ENCODE peak calls at places on chromosomes 16 and 17, in five cellular contexts. One of them, this sample, is unnamed.

GRCh38 chr16:84593825-84594724 is 23.8 kb downstream of the COTL1 start:
- DNase-seq in coronary artery: no peak
- DNase-seq in CD8-positive, alpha-beta T cell: peak
- DNase-seq in tibial artery: no peak
- DNase-seq in heart left ventricle: peak
- DNase-seq in this sample: no peak

GRCh38 chr16:77596243-77596642 is 126.1 kb upstream of the NUDT7 start:
- DNase-seq in CD8-positive, alpha-beta T cell: no peak
- DNase-seq in heart left ventricle: no peak
- DNase-seq in coronary artery: no peak
- DNase-seq in tibial artery: no peak
- DNase-seq in this sample: no peak

GRCh38 chr16:3953728-3954410 is 73.4 kb upstream of the CREBBP start:
- DNase-seq in heart left ventricle: no peak
- DNase-seq in coronary artery: no peak
- DNase-seq in CD8-positive, alpha-beta T cell: no peak
- DNase-seq in tibial artery: no peak
- DNase-seq in this sample: no peak

GRCh38 chr17:50023520-50023919 is 28.5 kb upstream of the DLX3 start:
- DNase-seq in tibial artery: no peak
- DNase-seq in heart left ventricle: no peak
- DNase-seq in coronary artery: no peak
- DNase-seq in CD8-positive, alpha-beta T cell: no peak
- DNase-seq in this sample: no peak

GRCh38 chr17:82010575-82011525 is 11.8 kb downstream of the CENPX start:
- DNase-seq in heart left ventricle: no peak
- DNase-seq in coronary artery: no peak
- DNase-seq in CD8-positive, alpha-beta T cell: no peak
- DNase-seq in tibial artery: no peak
- DNase-seq in this sample: no peak

GRCh38 chr16:57795431-57795878 is 6.8 kb downstream of the KIFC3 start:
- DNase-seq in tibial artery: no peak
- DNase-seq in coronary artery: no peak
- DNase-seq in heart left ventricle: peak
- DNase-seq in CD8-positive, alpha-beta T cell: no peak
- DNase-seq in this sample: no peak

GRCh38 chr17:50620848-50621247 is 13.8 kb upstream of the ABCC3 start:
- DNase-seq in coronary artery: no peak
- DNase-seq in tibial artery: no peak
- DNase-seq in CD8-positive, alpha-beta T cell: no peak
- DNase-seq in heart left ventricle: no peak
- DNase-seq in this sample: no peak

GRCh38 chr17:74515941-74516340 is 15.3 kb downstream of the CD300LB start:
- DNase-seq in heart left ventricle: no peak
- DNase-seq in CD8-positive, alpha-beta T cell: peak
- DNase-seq in tibial artery: no peak
- DNase-seq in coronary artery: peak
- DNase-seq in this sample: no peak

GRCh38 chr17:62670202-62670821 is 42.8 kb downstream of the MRC2 start:
- DNase-seq in tibial artery: no peak
- DNase-seq in CD8-positive, alpha-beta T cell: no peak
- DNase-seq in coronary artery: no peak
- DNase-seq in heart left ventricle: no peak
- DNase-seq in this sample: no peak

GRCh38 chr16:85395913-85396878 is 216.9 kb upstream of the GSE1 start:
- DNase-seq in CD8-positive, alpha-beta T cell: no peak
- DNase-seq in heart left ventricle: peak
- DNase-seq in tibial artery: peak
- DNase-seq in coronary artery: no peak
- DNase-seq in this sample: no peak

GRCh38 chr17:76444518-76445311 is 8.2 kb downstream of the UBE2O start:
- DNase-seq in heart left ventricle: no peak
- DNase-seq in coronary artery: no peak
- DNase-seq in tibial artery: no peak
- DNase-seq in CD8-positive, alpha-beta T cell: no peak
- DNase-seq in this sample: no peak

GRCh38 chr16:27313422-27314160 is at the start of gene IL4R:
- DNase-seq in coronary artery: peak
- DNase-seq in CD8-positive, alpha-beta T cell: peak
- DNase-seq in heart left ventricle: peak
- DNase-seq in tibial artery: peak
- DNase-seq in this sample: peak

GRCh38 chr17:77644981-77645380 is 313.5 kb upstream of the TNRC6C start:
- DNase-seq in CD8-positive, alpha-beta T cell: peak
- DNase-seq in heart left ventricle: no peak
- DNase-seq in tibial artery: no peak
- DNase-seq in coronary artery: no peak
- DNase-seq in this sample: no peak

GRCh38 chr16:75319513-75320401 is 68.3 kb upstream of the BCAR1 start:
- DNase-seq in tibial artery: no peak
- DNase-seq in heart left ventricle: no peak
- DNase-seq in coronary artery: no peak
- DNase-seq in CD8-positive, alpha-beta T cell: no peak
- DNase-seq in this sample: peak

GRCh38 chr16:50002190-50002589 is 22.8 kb upstream of the CNEP1R1 start:
- DNase-seq in coronary artery: no peak
- DNase-seq in heart left ventricle: no peak
- DNase-seq in CD8-positive, alpha-beta T cell: no peak
- DNase-seq in tibial artery: no peak
- DNase-seq in this sample: no peak

GRCh38 chr17:50211249-50212120 is 10.1 kb upstream of the COL1A1 start:
- DNase-seq in coronary artery: peak
- DNase-seq in tibial artery: peak
- DNase-seq in CD8-positive, alpha-beta T cell: no peak
- DNase-seq in heart left ventricle: no peak
- DNase-seq in this sample: no peak

GRCh38 chr17:44830359-44831269 is 527 bp upstream of the GJC1 start:
- DNase-seq in CD8-positive, alpha-beta T cell: peak
- DNase-seq in coronary artery: no peak
- DNase-seq in heart left ventricle: no peak
- DNase-seq in tibial artery: no peak
- DNase-seq in this sample: no peak

GRCh38 chr16:54540525-54541180 is 254.1 kb upstream of the IRX3 start:
- DNase-seq in coronary artery: no peak
- DNase-seq in tibial artery: no peak
- DNase-seq in heart left ventricle: no peak
- DNase-seq in CD8-positive, alpha-beta T cell: no peak
- DNase-seq in this sample: no peak

DNA sequence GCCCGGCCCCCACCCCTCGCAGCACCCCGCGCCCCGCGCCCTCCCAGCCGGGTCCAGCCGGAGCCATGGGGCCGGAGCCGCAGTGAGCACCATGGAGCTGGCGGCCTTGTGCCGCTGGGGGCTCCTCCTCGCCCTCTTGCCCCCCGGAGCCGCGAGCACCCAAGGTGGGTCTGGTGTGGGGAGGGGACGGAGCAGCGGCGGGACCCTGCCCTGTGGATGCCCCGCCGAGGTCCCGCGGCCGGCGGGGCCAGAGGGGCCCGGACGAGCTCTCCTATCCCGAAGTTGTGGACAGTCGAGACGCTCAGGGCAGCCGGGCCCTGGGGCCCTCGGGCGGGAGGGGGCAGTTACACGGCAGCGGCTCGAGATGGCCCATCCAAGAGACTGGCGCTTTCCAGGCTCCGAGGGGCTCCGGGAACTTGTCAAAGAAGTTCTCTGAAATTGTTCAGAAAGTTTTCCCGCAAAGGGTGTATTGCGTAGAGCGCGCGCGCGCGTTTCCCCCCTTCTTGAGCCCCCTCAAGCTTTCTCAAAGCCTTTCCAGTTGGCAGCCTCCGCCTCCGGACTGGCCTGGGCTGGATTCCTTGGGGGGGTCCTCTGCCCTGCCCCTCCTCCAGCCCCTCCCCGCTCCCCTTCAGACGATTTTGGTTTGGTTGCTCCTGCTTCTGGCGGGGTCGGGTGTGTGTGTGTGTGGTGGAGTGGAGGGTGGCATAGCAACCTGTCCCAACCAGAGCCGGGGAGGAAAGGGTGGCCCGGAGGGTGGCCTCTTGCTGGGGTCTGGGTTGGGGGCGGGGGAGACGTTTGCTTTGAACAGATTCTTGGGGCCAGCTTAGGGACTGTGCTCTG is 504 bp downstream of the ERBB2 start:
- DNase-seq in tibial artery: no peak
- DNase-seq in coronary artery: no peak
- DNase-seq in heart left ventricle: peak
- DNase-seq in CD8-positive, alpha-beta T cell: no peak
- DNase-seq in this sample: no peak
- TF ChIP-seq CTCF in tibial artery: no peak
- TF ChIP-seq CTCF in coronary artery: no peak
- TF ChIP-seq CTCF in heart left ventricle: no peak
- TF ChIP-seq CTCF in CD8-positive, alpha-beta T cell: no peak
- TF ChIP-seq CTCF in this sample: no peak

GRCh38 chr17:40564195-40564882 is 933 bp downstream of the CCR7 start:
- DNase-seq in CD8-positive, alpha-beta T cell: peak
- DNase-seq in heart left ventricle: no peak
- DNase-seq in tibial artery: no peak
- DNase-seq in coronary artery: peak
- DNase-seq in this sample: no peak
- H3K4me3 ChIP-seq in CD8-positive, alpha-beta T cell: peak
- H3K4me3 ChIP-seq in heart left ventricle: no peak
- H3K4me3 ChIP-seq in tibial artery: no peak
- H3K4me3 ChIP-seq in coronary artery: no peak
- H3K4me3 ChIP-seq in this sample: no peak

GRCh38 chr16:17469742-17470001 is 1.1 kb downstream of the XYLT1 start:
- DNase-seq in tibial artery: no peak
- DNase-seq in heart left ventricle: no peak
- DNase-seq in CD8-positive, alpha-beta T cell: no peak
- DNase-seq in coronary artery: no peak
- DNase-seq in this sample: no peak

GRCh38 chr16:17471745-17472075 is 950 bp upstream of the XYLT1 start:
- DNase-seq in heart left ventricle: no peak
- DNase-seq in coronary artery: no peak
- DNase-seq in tibial artery: no peak
- DNase-seq in CD8-positive, alpha-beta T cell: no peak
- DNase-seq in this sample: no peak

GRCh38 chr16:17469011-17469741 is 1.6 kb downstream of the XYLT1 start:
- DNase-seq in coronary artery: no peak
- DNase-seq in tibial artery: peak
- DNase-seq in CD8-positive, alpha-beta T cell: no peak
- DNase-seq in heart left ventricle: no peak
- DNase-seq in this sample: peak

GRCh38 chr16:17470871-17471744 is at the start of gene XYLT1:
- DNase-seq in coronary artery: peak
- DNase-seq in CD8-positive, alpha-beta T cell: peak
- DNase-seq in tibial artery: peak
- DNase-seq in heart left ventricle: peak
- DNase-seq in this sample: peak

DNA sequence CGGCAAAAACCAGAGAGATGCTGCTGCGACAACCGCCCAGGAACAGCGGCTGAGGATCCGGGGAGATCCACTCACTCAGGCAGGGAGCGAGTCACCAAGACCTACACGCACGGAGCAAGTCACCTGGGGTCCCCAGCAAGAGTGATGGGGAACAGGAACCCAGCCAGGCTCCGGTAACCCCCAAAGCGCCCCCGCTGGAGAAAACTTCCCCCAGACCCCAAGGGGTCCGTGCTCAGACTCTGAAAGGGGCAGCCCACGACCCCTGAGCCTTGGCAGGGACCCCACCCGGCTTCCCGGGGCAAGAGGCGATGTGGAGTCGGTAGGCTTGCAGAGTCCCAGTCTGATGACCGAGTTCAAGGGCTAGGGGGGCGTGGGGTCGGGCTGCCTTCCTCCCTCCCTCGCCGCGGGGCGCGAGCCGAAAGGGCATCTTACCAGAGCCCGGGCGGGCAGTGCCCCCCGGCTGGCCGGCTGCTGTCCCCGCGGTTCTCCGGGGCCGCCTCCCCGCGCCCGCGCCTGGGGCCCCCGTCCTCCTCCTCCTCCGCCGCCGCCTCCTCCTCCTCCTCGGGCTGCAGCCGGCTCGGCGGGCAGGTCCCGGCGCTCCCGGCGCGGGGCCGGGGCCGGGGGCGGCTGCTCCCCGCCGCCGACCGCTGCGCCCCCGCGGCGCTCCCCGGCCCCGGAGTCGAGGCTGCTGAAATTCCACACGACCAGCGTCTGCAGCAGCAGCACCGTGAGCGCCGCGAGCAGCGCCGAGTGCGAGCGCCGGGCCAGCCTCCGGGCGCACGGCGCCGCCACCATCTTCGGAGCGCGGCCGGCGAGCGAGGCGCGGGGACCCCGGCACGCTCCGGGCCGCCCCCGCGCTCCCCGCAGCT is 524 bp downstream of the XYLT1 start:
- DNase-seq in heart left ventricle: peak
- DNase-seq in CD8-positive, alpha-beta T cell: peak
- DNase-seq in tibial artery: peak
- DNase-seq in coronary artery: peak
- DNase-seq in this sample: no peak
- H3K27ac ChIP-seq in heart left ventricle: no peak
- H3K27ac ChIP-seq in CD8-positive, alpha-beta T cell: peak
- H3K27ac ChIP-seq in tibial artery: peak
- H3K27ac ChIP-seq in coronary artery: peak
- H3K27ac ChIP-seq in this sample: no peak

GRCh38 chr17:72816406-72816805 is 276.1 kb downstream of the SLC39A11 start:
- DNase-seq in tibial artery: no peak
- DNase-seq in heart left ventricle: no peak
- DNase-seq in coronary artery: no peak
- DNase-seq in CD8-positive, alpha-beta T cell: no peak
- DNase-seq in this sample: no peak
- TF ChIP-seq CTCF in tibial artery: no peak
- TF ChIP-seq CTCF in heart left ventricle: no peak
- TF ChIP-seq CTCF in coronary artery: no peak
- TF ChIP-seq CTCF in CD8-positive, alpha-beta T cell: no peak
- TF ChIP-seq CTCF in this sample: no peak

GRCh38 chr16:7317982-7318381 is 14.7 kb upstream of the RBFOX1 start:
- DNase-seq in tibial artery: no peak
- DNase-seq in CD8-positive, alpha-beta T cell: no peak
- DNase-seq in heart left ventricle: no peak
- DNase-seq in coronary artery: no peak
- DNase-seq in this sample: no peak

GRCh38 chr16:7318661-7319060 is 14.0 kb upstream of the RBFOX1 start:
- DNase-seq in tibial artery: no peak
- DNase-seq in coronary artery: no peak
- DNase-seq in CD8-positive, alpha-beta T cell: no peak
- DNase-seq in heart left ventricle: no peak
- DNase-seq in this sample: no peak

GRCh38 chr16:7313170-7313569 is 19.5 kb upstream of the RBFOX1 start:
- DNase-seq in CD8-positive, alpha-beta T cell: no peak
- DNase-seq in coronary artery: no peak
- DNase-seq in tibial artery: no peak
- DNase-seq in heart left ventricle: no peak
- DNase-seq in this sample: no peak

GRCh38 chr16:7316266-7316888 is 16.3 kb upstream of the RBFOX1 start:
- DNase-seq in tibial artery: no peak
- DNase-seq in heart left ventricle: no peak
- DNase-seq in coronary artery: no peak
- DNase-seq in CD8-positive, alpha-beta T cell: no peak
- DNase-seq in this sample: no peak

DNA sequence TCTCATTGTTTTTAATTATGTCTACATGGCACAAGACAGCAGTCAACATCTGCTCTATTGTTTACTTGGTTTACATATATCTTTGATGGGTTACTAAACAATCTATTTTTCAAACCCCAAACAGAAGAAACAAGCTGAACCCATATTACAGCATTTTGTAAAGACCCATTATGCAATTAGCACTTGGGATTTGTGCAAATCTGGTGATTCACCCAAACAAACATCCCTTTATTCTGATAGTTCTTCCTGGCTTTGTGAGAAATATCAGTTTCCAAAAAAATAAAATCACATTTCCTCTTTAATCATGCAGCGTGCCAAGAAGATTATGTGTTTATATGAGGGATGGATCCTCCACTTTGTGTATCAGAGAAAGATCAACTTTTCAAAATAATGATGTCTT is 16.8 kb upstream of the RBFOX1 start:
- DNase-seq in CD8-positive, alpha-beta T cell: no peak
- DNase-seq in coronary artery: no peak
- DNase-seq in tibial artery: no peak
- DNase-seq in heart left ventricle: no peak
- DNase-seq in this sample: no peak
- H3K4me3 ChIP-seq in CD8-positive, alpha-beta T cell: no peak
- H3K4me3 ChIP-seq in coronary artery: no peak
- H3K4me3 ChIP-seq in tibial artery: no peak
- H3K4me3 ChIP-seq in heart left ventricle: no peak
- H3K4me3 ChIP-seq in this sample: no peak

This sample was measured in AG04450.